ENCODE peak calls at places on chromosomes 5 and 9, in ten cellular contexts. F, I, E, D, V, A, C, X, Q and U are unnamed samples.

GRCh38 chr5:71924980-71925379 is 182.3 kb upstream of the MAP1B start:
- DNase-seq in F (peak), I (no peak), E (no peak), D (peak), V (no peak), A (no peak), C (peak), X (no peak), Q (peak), U (no peak)

GRCh38 chr9:109401169-109401989 is 80.5 kb upstream of the EPB41L4B start:
- DNase-seq in F (peak), I (no peak), E (no peak), D (peak), V (no peak), A (peak), C (peak), X (peak), Q (peak), U (peak)

GRCh38 chr5:150036513-150036912 is 36.0 kb downstream of the HMGXB3 start:
- DNase-seq in F (peak), I (no peak), E (no peak), D (peak), V (no peak), A (peak), C (no peak), X (no peak), Q (peak), U (peak)

GRCh38 chr5:172282277-172283019 is 1.1 kb downstream of the UBTD2 start:
- DNase-seq in F (peak), I (no peak), E (no peak), D (peak), V (no peak), A (no peak), C (peak), X (no peak), Q (no peak), U (peak)

GRCh38 chr9:134059188-134059641 is 8.6 kb downstream of the BRD3 start:
- DNase-seq in F (no peak), I (peak), E (no peak), D (peak), V (peak), A (peak), C (no peak), X (no peak), Q (no peak), U (no peak)

GRCh38 chr9:112012026-112012902 is 115.7 kb downstream of the UGCG start:
- DNase-seq in F (peak), I (no peak), E (no peak), D (peak), V (no peak), A (peak), C (no peak), X (no peak), Q (peak), U (peak)

GRCh38 chr9:120692901-120693573 is 21.2 kb downstream of the MEGF9 start:
- DNase-seq in F (no peak), I (no peak), E (no peak), D (peak), V (no peak), A (no peak), C (peak), X (no peak), Q (no peak), U (no peak)

GRCh38 chr5:87392170-87392569 is 20.6 kb downstream of the CCNH start:
- DNase-seq in F (no peak), I (no peak), E (no peak), D (no peak), V (no peak), A (no peak), C (no peak), X (no peak), Q (no peak), U (no peak)

GRCh38 chr5:172665049-172665541 is 24.0 kb downstream of the NEURL1B start:
- DNase-seq in F (no peak), I (no peak), E (no peak), D (no peak), V (no peak), A (peak), C (no peak), X (no peak), Q (no peak), U (no peak)

GRCh38 chr9:99489043-99489378 is 266.9 kb downstream of the SEC61B start:
- DNase-seq in F (no peak), I (no peak), E (no peak), D (peak), V (no peak), A (no peak), C (no peak), X (no peak), Q (no peak), U (no peak)

GRCh38 chr5:137498736-137499505 is at the start of gene SPOCK1:
- DNase-seq in F (peak), I (no peak), E (peak), D (peak), V (no peak), A (peak), C (peak), X (peak), Q (peak), U (peak)

GRCh38 chr5:142697356-142697807 is 11.5 kb upstream of the FGF1 start:
- DNase-seq in F (no peak), I (no peak), E (no peak), D (no peak), V (no peak), A (peak), C (peak), X (no peak), Q (peak), U (no peak)

GRCh38 chr9:136655244-136656225 is 7.2 kb upstream of the EGFL7 start:
- DNase-seq in F (no peak), I (no peak), E (no peak), D (peak), V (no peak), A (no peak), C (no peak), X (no peak), Q (no peak), U (no peak)

GRCh38 chr9:75903785-75904360 is 13.4 kb downstream of the PCSK5 start:
- DNase-seq in F (peak), I (no peak), E (no peak), D (no peak), V (no peak), A (peak), C (peak), X (no peak), Q (no peak), U (peak)

GRCh38 chr9:108272350-108272899 is 583.4 kb downstream of the ACTL7B start:
- DNase-seq in F (peak), I (no peak), E (no peak), D (peak), V (no peak), A (peak), C (no peak), X (peak), Q (peak), U (peak)

GRCh38 chr5:137872476-137872875 is 4.8 kb downstream of the MYOT start:
- DNase-seq in F (no peak), I (no peak), E (no peak), D (no peak), V (no peak), A (no peak), C (no peak), X (no peak), Q (no peak), U (no peak)

GRCh38 chr5:146249801-146250200 is 46.4 kb downstream of the RBM27 start:
- DNase-seq in F (no peak), I (no peak), E (no peak), D (no peak), V (no peak), A (no peak), C (no peak), X (no peak), Q (no peak), U (no peak)

GRCh38 chr5:115599502-115599901 is 2.8 kb downstream of the TICAM2 start:
- DNase-seq in F (no peak), I (no peak), E (no peak), D (peak), V (no peak), A (peak), C (peak), X (no peak), Q (peak), U (peak)

GRCh38 chr5:157273131-157273556 is 7.2 kb downstream of the CYFIP2 start:
- DNase-seq in F (no peak), I (no peak), E (peak), D (no peak), V (no peak), A (no peak), C (no peak), X (no peak), Q (no peak), U (peak)

GRCh38 chr9:75780185-75780584 is 110.3 kb upstream of the PCSK5 start:
- DNase-seq in F (no peak), I (no peak), E (no peak), D (no peak), V (no peak), A (no peak), C (no peak), X (no peak), Q (no peak), U (no peak)

GRCh38 chr9:93092171-93092991 is 3.6 kb upstream of the CARD19 start:
- DNase-seq in F (no peak), I (no peak), E (peak), D (no peak), V (no peak), A (peak), C (no peak), X (no peak), Q (peak), U (no peak)

GRCh38 chr5:113382736-113383135 is 52.1 kb downstream of the TSSK1B start:
- DNase-seq in F (no peak), I (no peak), E (no peak), D (peak), V (no peak), A (no peak), C (peak), X (no peak), Q (no peak), U (peak)

GRCh38 chr5:179793470-179794139 is at the start of gene LTC4S:
- DNase-seq in F (peak), I (peak), E (peak), D (no peak), V (peak), A (peak), C (no peak), X (no peak), Q (no peak), U (no peak)